ENCODE peak calls at places on chromosomes 11 and 22, in ten cellular contexts. C, G, O, T, V, I, K, E, R and B are unnamed samples.

GRCh38 chr22:43014876-43015676 is at the start of gene PACSIN2:
- DNase-seq in C (peak; percentile 93), G (peak; percentile 97), O (peak; percentile 100), T (peak; percentile 99), V (peak; percentile 99), I (peak; percentile 96), K (peak; percentile 100), E (peak; percentile 99), R (peak; percentile 99), B (peak; percentile 99)

GRCh38 chr11:12271241-12271640 is 106.1 kb upstream of the PARVA start:
- DNase-seq in C (no peak), G (no peak), O (no peak), T (no peak), V (no peak), I (no peak), K (no peak), E (no peak), R (no peak), B (no peak)

GRCh38 chr22:45600791-45601730 is 70.6 kb upstream of the ATXN10 start:
- DNase-seq in C (peak; percentile 66), G (no peak), O (no peak), T (no peak), V (no peak), I (no peak), K (no peak), E (no peak), R (no peak), B (no peak)

GRCh38 chr11:110479070-110479444 is 49.3 kb downstream of the FDX1 start:
- DNase-seq in C (no peak), G (no peak), O (no peak), T (no peak), V (no peak), I (peak; percentile 71), K (no peak), E (no peak), R (no peak), B (no peak)

GRCh38 chr22:32127904-32128303 is 31.2 kb downstream of the C22orf42 start:
- DNase-seq in C (no peak), G (no peak), O (no peak), T (peak; percentile 79), V (no peak), I (no peak), K (no peak), E (no peak), R (peak; percentile 14), B (peak; percentile 68)

GRCh38 chr22:30955153-30955552 is 13.4 kb downstream of the MORC2 start:
- DNase-seq in C (no peak), G (no peak), O (no peak), T (no peak), V (no peak), I (no peak), K (no peak), E (no peak), R (no peak), B (no peak)

GRCh38 chr11:32435511-32435946 is at the start of gene WT1:
- DNase-seq in C (no peak), G (no peak), O (peak; percentile 93), T (peak; percentile 82), V (peak; percentile 90), I (no peak), K (peak; percentile 48), E (no peak), R (peak; percentile 50), B (no peak)

GRCh38 chr22:49413551-49413950 is 414.1 kb downstream of the BRD1 start:
- DNase-seq in C (no peak), G (no peak), O (no peak), T (peak; percentile 32), V (no peak), I (no peak), K (no peak), E (no peak), R (peak; percentile 36), B (no peak)

GRCh38 chr22:40484906-40485660 is 114.7 kb downstream of the SGSM3 start:
- DNase-seq in C (no peak), G (no peak), O (no peak), T (no peak), V (no peak), I (no peak), K (no peak), E (no peak), R (no peak), B (no peak)